ENCODE peak calls at places on chromosomes 1 and 21, in ten cellular contexts. P is substantia nigra; N is activated naive CD8-positive, alpha-beta T cell treated with anti-CD3 and anti-CD28 coated beads, Interleukin-2, amount 50 U/mL, for 24 hours; Z is T-helper 1 cell; L is EL; T is stimulated activated CD4-positive, alpha-beta T cell treated with anti-CD3 and anti-CD28 coated beads, TNF-alpha, amount 100 ng/mL, for 24 hours; B is ecto neural progenitor cell; U is iPS-NIHi11; I is cardiac muscle cell; J is hippocampal formation. D is an unnamed sample.

GRCh38 chr1:56905667-56906066 is 51.1 kb downstream of the C8A start:
- DNase-seq in U (no peak), B (no peak), N (no peak), Z (no peak), P (no peak), J (no peak), L (no peak), T (no peak), I (no peak), D (no peak)

GRCh38 chr1:234316486-234316885 is 56.8 kb upstream of the COA6 start:
- DNase-seq in Z (no peak), J (no peak), L (no peak), N (no peak), B (no peak), I (no peak), U (no peak), P (no peak), T (no peak), D (no peak)

GRCh38 chr1:94579876-94580294 is 38.3 kb upstream of the F3 start:
- DNase-seq in Z (no peak), N (no peak), U (peak), L (peak), B (no peak), J (no peak), I (no peak), T (no peak), P (no peak), D (peak)

GRCh38 chr1:180927348-180927747 is 14.7 kb downstream of the KIAA1614 start:
- DNase-seq in I (peak), J (peak), Z (no peak), B (no peak), P (peak), U (no peak), T (no peak), L (no peak), N (no peak), D (no peak)

GRCh38 chr1:225471453-225472301 is 43.8 kb upstream of the LBR start:
- DNase-seq in J (no peak), Z (no peak), P (no peak), T (no peak), N (no peak), L (no peak), I (no peak), B (no peak), U (no peak), D (no peak)

GRCh38 chr1:172719694-172720138 is 60.8 kb downstream of the FASLG start:
- DNase-seq in Z (no peak), T (no peak), L (peak), J (no peak), I (peak), U (peak), N (no peak), P (no peak), B (no peak), D (peak)

GRCh38 chr1:226657788-226658537 is 81.1 kb downstream of the ITPKB start:
- DNase-seq in U (no peak), I (no peak), P (peak), T (no peak), B (no peak), Z (no peak), J (peak), L (no peak), N (no peak), D (no peak)

GRCh38 chr1:166766942-166767341 is 72.3 kb upstream of the POGK start:
- DNase-seq in P (no peak), B (no peak), U (no peak), T (no peak), L (no peak), J (no peak), N (no peak), I (no peak), Z (no peak), D (no peak)

GRCh38 chr21:32524010-32524719 is 61.2 kb downstream of the TCP10L start:
- DNase-seq in T (no peak), P (no peak), L (peak), B (no peak), J (no peak), N (no peak), U (no peak), Z (no peak), I (no peak), D (peak)

GRCh38 chr21:32826317-32827167 is 55.0 kb upstream of the PAXBP1 start:
- DNase-seq in B (peak), Z (no peak), U (peak), L (peak), N (no peak), I (peak), J (peak), T (peak), P (peak), D (peak)

GRCh38 chr1:17829579-17829978 is 74.4 kb downstream of the ACTL8 start:
- DNase-seq in N (no peak), T (no peak), I (no peak), U (no peak), L (no peak), J (no peak), P (no peak), B (no peak), Z (no peak), D (no peak)

GRCh38 chr1:167676916-167677848 is 44.6 kb upstream of the MPZL1 start:
- DNase-seq in P (no peak), T (no peak), J (no peak), L (no peak), Z (no peak), B (no peak), U (no peak), N (no peak), I (no peak), D (no peak)

GRCh38 chr1:116666747-116667576 is 571 bp downstream of the IGSF3 start:
- DNase-seq in N (no peak), J (no peak), B (no peak), P (no peak), Z (no peak), I (no peak), L (no peak), T (no peak), U (peak), D (peak)

GRCh38 chr1:111199881-111200801 is at the start of gene DENND2D:
- DNase-seq in U (no peak), Z (no peak), T (no peak), B (no peak), I (no peak), J (peak), N (peak), P (peak), L (no peak), D (no peak)

GRCh38 chr1:37944091-37944763 is 2.6 kb downstream of the INPP5B start:
- DNase-seq in L (peak), T (no peak), N (no peak), I (no peak), U (no peak), P (no peak), Z (no peak), B (no peak), J (no peak), D (peak)

GRCh38 chr1:186082235-186082937 is 292.7 kb downstream of the TPR start:
- DNase-seq in U (peak), L (peak), T (no peak), P (no peak), N (peak), I (peak), Z (no peak), J (peak), B (peak), D (peak)

GRCh38 chr21:38661296-38662223 is 144.2 kb upstream of the ETS2 start:
- DNase-seq in I (peak), U (peak), P (no peak), Z (no peak), J (no peak), L (peak), N (peak), T (no peak), B (peak), D (peak)

GRCh38 chr21:42841156-42841915 is 38.0 kb downstream of the WDR4 start:
- DNase-seq in L (no peak), N (no peak), J (no peak), Z (no peak), U (peak), I (no peak), B (no peak), P (no peak), T (no peak), D (no peak)

GRCh38 chr1:62131093-62131725 is 63.4 kb upstream of the L1TD1 start:
- DNase-seq in P (no peak), T (no peak), J (peak), L (peak), I (peak), B (peak), Z (no peak), U (peak), N (peak), D (peak)

GRCh38 chr1:218384576-218384975 is 39.4 kb downstream of the TGFB2 start:
- DNase-seq in U (no peak), T (no peak), J (no peak), B (no peak), P (no peak), I (no peak), N (no peak), L (peak), Z (no peak), D (peak)

GRCh38 chr1:68213843-68214242 is 18.5 kb downstream of the WLS start:
- DNase-seq in T (no peak), J (no peak), B (no peak), P (no peak), L (peak), Z (no peak), U (no peak), N (no peak), I (peak), D (peak)

GRCh38 chr1:159932296-159933285 is 7.3 kb upstream of the TAGLN2 start:
- DNase-seq in U (no peak), J (no peak), T (no peak), Z (no peak), L (no peak), I (no peak), P (no peak), N (no peak), B (no peak), D (no peak)

GRCh38 chr1:58583496-58583895 is 6.4 kb upstream of the TACSTD2 start:
- DNase-seq in L (peak), P (no peak), N (no peak), T (no peak), U (no peak), Z (no peak), I (no peak), B (no peak), J (no peak), D (peak)

GRCh38 chr1:27601321-27601770 is 2.6 kb downstream of the AHDC1 start:
- DNase-seq in Z (no peak), P (no peak), L (no peak), I (no peak), J (no peak), T (no peak), B (no peak), N (no peak), U (no peak), D (no peak)

D was measured in M059J.